ENCODE peak calls at places on chromosomes 16 and 17, in seven cellular contexts. K is tibial artery, J is cardiac fibroblast, R is fibroblast of lung, C is IMR-90, A is endothelial cell of umbilical vein, D is psoas muscle. H is an unnamed sample.

GRCh38 chr16:23597003-23597756 is 1.1 kb upstream of the NDUFAB1 start:
- DNase-seq in K (no peak), J (no peak), R (no peak), C (no peak), A (peak), D (peak), H (no peak)

GRCh38 chr16:12417051-12417818 is 386.5 kb downstream of the CPPED1 start:
- DNase-seq in K (no peak), J (no peak), R (no peak), C (no peak), A (peak), D (no peak), H (no peak)

GRCh38 chr16:88350922-88351321 is 31.8 kb upstream of the ZNF469 start:
- DNase-seq in K (no peak), J (no peak), R (no peak), C (no peak), A (no peak), D (peak), H (no peak)

GRCh38 chr16:85750021-85750826 is 672 bp downstream of the C16orf74 start:
- DNase-seq in K (no peak), J (peak), R (peak), C (peak), A (peak), D (no peak), H (no peak)

GRCh38 chr16:81740163-81740562 is 38.9 kb upstream of the PLCG2 start:
- DNase-seq in K (no peak), J (no peak), R (no peak), C (no peak), A (no peak), D (no peak), H (no peak)

GRCh38 chr17:8941520-8941919 is 24.0 kb downstream of the PIK3R5 start:
- DNase-seq in K (no peak), J (no peak), R (no peak), C (no peak), A (no peak), D (no peak), H (no peak)

GRCh38 chr16:49876716-49877129 is 20.8 kb upstream of the ZNF423 start:
- DNase-seq in K (peak), J (peak), R (no peak), C (no peak), A (peak), D (peak), H (peak)

GRCh38 chr17:28549274-28550132 is 2.9 kb downstream of the UNC119 start:
- DNase-seq in K (no peak), J (no peak), R (no peak), C (no peak), A (no peak), D (no peak), H (no peak)

GRCh38 chr17:70938311-70938710 is 769.0 kb downstream of the KCNJ2 start:
- DNase-seq in K (no peak), J (no peak), R (no peak), C (no peak), A (no peak), D (no peak), H (no peak)

GRCh38 chr16:49491736-49492089 is 118.1 kb downstream of the C16orf78 start:
- DNase-seq in K (peak), J (no peak), R (peak), C (no peak), A (peak), D (peak), H (no peak)

GRCh38 chr17:7029659-7030058 is 6.2 kb upstream of the SLC16A13 start:
- DNase-seq in K (no peak), J (no peak), R (no peak), C (no peak), A (peak), D (no peak), H (no peak)

GRCh38 chr16:66580605-66581209 is 1.4 kb downstream of the CMTM2 start:
- DNase-seq in K (peak), J (peak), R (peak), C (peak), A (no peak), D (no peak), H (no peak)

GRCh38 chr17:63425478-63425877 is 20.6 kb downstream of the CYB561 start:
- DNase-seq in K (peak), J (peak), R (peak), C (peak), A (peak), D (peak), H (peak)

GRCh38 chr16:53457670-53458069 is 23.4 kb downstream of the RBL2 start:
- DNase-seq in K (no peak), J (no peak), R (no peak), C (no peak), A (no peak), D (no peak), H (no peak)

GRCh38 chr16:11331967-11332366 is 13.3 kb upstream of the RMI2 start:
- DNase-seq in K (no peak), J (no peak), R (no peak), C (no peak), A (no peak), D (no peak), H (no peak)

GRCh38 chr17:68777243-68777855 is 176.2 kb upstream of the FAM20A start:
- DNase-seq in K (peak), J (peak), R (peak), C (peak), A (peak), D (peak), H (no peak)

GRCh38 chr16:26542198-26542597 is 524.5 kb upstream of the C16orf82 start:
- DNase-seq in K (no peak), J (no peak), R (no peak), C (no peak), A (no peak), D (no peak), H (no peak)

GRCh38 chr17:36591434-36592315 is at the start of gene DHRS11:
- DNase-seq in K (peak), J (peak), R (peak), C (peak), A (peak), D (peak), H (peak)

GRCh38 chr17:17739388-17740066 is 58.3 kb downstream of the RAI1 start:
- DNase-seq in K (no peak), J (peak), R (peak), C (peak), A (peak), D (no peak), H (no peak)

GRCh38 chr17:17742133-17742621 is 60.9 kb downstream of the RAI1 start:
- DNase-seq in K (no peak), J (peak), R (peak), C (no peak), A (peak), D (no peak), H (no peak)

GRCh38 chr17:17740627-17741237 is 59.5 kb downstream of the RAI1 start:
- DNase-seq in K (no peak), J (no peak), R (peak), C (no peak), A (no peak), D (no peak), H (no peak)

GRCh38 chr17:17742688-17743390 is 61.6 kb downstream of the RAI1 start:
- DNase-seq in K (no peak), J (no peak), R (no peak), C (no peak), A (no peak), D (no peak), H (no peak)

GRCh38 chr17:17741346-17742023 is 60.2 kb downstream of the RAI1 start:
- DNase-seq in K (no peak), J (no peak), R (peak), C (no peak), A (peak), D (no peak), H (no peak)
- TF ChIP-seq CTCF in K (no peak), J (no peak), R (peak), C (peak), A (peak), D (no peak), H (no peak)

GRCh38 chr17:56310780-56311179 is 157.5 kb downstream of the ANKFN1 start:
- DNase-seq in K (no peak), J (no peak), R (no peak), C (no peak), A (no peak), D (no peak), H (no peak)

GRCh38 chr17:56300191-56300590 is 146.9 kb downstream of the ANKFN1 start:
- DNase-seq in K (no peak), J (no peak), R (no peak), C (no peak), A (no peak), D (no peak), H (no peak)

GRCh38 chr17:56309897-56310296 is 156.6 kb downstream of the ANKFN1 start:
- DNase-seq in K (no peak), J (no peak), R (peak), C (peak), A (no peak), D (no peak), H (no peak)

GRCh38 chr17:56305017-56305416 is 151.7 kb downstream of the ANKFN1 start:
- DNase-seq in K (no peak), J (no peak), R (no peak), C (no peak), A (no peak), D (no peak), H (no peak)
- TF ChIP-seq CTCF in K (no peak), J (no peak), R (no peak), C (no peak), A (no peak), D (no peak), H (no peak)

GRCh38 chr17:48522990-48523389 is 7.8 kb downstream of the HOXB1 start:
- DNase-seq in K (no peak), J (no peak), R (no peak), C (no peak), A (no peak), D (no peak), H (no peak)
- TF ChIP-seq CTCF in K (no peak), J (peak), R (peak), C (peak), A (no peak), D (no peak), H (no peak)

GRCh38 chr17:74385201-74385600 is 17.9 kb downstream of the GPR142 start:
- DNase-seq in K (no peak), J (no peak), R (no peak), C (no peak), A (no peak), D (no peak), H (no peak)

GRCh38 chr17:74386397-74386796 is 19.1 kb downstream of the GPR142 start:
- DNase-seq in K (peak), J (peak), R (peak), C (no peak), A (no peak), D (peak), H (no peak)

GRCh38 chr17:74389094-74389753 is 21.9 kb downstream of the GPR142 start:
- DNase-seq in K (no peak), J (no peak), R (no peak), C (no peak), A (no peak), D (no peak), H (no peak)

GRCh38 chr17:74389937-74390679 is 22.8 kb downstream of the GPR142 start:
- DNase-seq in K (no peak), J (no peak), R (no peak), C (no peak), A (no peak), D (no peak), H (no peak)

GRCh38 chr17:74387365-74388218 is 20.3 kb downstream of the GPR142 start:
- DNase-seq in K (no peak), J (no peak), R (no peak), C (no peak), A (no peak), D (no peak), H (no peak)
- TF ChIP-seq CTCF in K (no peak), J (no peak), R (no peak), C (no peak), A (no peak), D (no peak), H (no peak)

GRCh38 chr16:31334934-31335333 is 20.0 kb upstream of the ITGAX start:
- DNase-seq in K (no peak), J (no peak), R (no peak), C (no peak), A (no peak), D (no peak), H (no peak)

GRCh38 chr16:31331807-31332301 is 23.1 kb upstream of the ITGAX start:
- DNase-seq in K (no peak), J (no peak), R (no peak), C (no peak), A (no peak), D (no peak), H (no peak)

GRCh38 chr16:31335431-31335830 is 19.5 kb upstream of the ITGAX start:
- DNase-seq in K (no peak), J (no peak), R (no peak), C (no peak), A (no peak), D (no peak), H (no peak)

GRCh38 chr16:31332544-31332943 is 22.4 kb upstream of the ITGAX start:
- DNase-seq in K (no peak), J (no peak), R (no peak), C (no peak), A (no peak), D (no peak), H (no peak)

DNA sequence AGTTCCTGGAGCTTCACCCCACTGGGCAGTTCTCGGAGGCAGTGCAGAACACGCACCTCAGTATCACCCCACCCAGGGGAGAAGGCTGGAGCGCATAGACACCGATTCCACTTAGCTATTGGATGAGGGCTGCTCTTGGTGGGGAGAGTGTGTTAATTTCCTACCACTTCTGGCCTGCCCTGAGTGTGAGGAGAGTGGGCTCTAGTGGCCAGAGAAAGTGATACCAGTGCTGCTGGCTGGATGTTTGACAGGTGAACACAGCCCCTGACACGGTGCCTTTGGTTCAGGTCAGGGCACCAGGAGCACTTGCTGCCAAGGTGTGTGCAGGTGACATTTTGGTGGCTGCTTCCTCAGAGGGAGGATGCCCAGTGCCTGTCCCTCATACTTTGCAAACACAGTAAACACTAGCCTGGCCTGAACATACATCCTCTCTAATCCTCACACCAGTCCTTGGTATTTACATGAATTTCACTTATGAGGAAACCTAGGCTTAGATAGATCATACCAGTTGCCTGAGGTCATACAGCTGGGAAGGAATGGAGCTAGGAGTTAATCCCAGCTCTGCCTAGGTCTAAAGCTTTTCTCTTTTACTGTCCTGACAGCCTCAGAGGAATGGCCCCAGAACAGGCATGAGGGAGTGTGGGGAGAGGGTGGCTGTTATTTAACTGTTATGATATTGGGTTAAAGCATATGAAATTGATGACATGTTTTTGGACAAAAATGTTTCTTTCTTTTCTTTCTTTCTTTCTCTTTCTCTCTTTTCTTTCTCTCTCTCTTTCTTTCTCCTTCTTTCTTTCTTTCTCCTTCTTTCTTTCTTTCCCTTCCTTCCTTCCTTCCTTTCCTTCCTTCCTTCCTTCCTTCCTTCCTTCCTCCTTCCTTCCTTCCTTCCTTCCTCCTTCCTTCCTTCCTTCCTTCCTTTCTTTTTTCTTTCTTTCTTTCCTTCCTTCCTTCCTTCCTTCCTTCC is 21.0 kb upstream of the ITGAX start:
- DNase-seq in K (no peak), J (peak), R (no peak), C (peak), A (no peak), D (no peak), H (no peak)
- TF ChIP-seq CTCF in K (no peak), J (peak), R (peak), C (no peak), A (peak), D (peak), H (no peak)

DNA sequence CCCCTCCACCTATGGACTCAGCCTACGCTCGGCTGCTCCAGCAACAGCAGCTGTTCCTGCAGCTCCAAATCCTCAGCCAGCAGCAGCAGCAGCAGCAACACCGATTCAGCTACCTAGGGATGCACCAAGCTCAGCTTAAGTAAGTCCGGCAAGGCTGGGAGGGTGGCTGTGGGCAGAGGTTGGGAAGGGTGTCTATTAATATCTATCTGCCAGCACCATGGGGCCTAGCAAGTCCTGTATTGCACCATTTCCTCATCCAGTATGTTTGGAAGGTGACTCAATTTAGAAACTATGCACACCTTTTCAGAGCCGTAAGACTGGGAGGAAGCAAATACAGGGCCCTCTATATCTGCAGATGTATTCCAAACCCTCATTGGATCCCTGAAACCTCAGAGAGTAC is 45.0 kb upstream of the ARHGAP44 start:
- DNase-seq in K (no peak), J (peak), R (peak), C (peak), A (no peak), D (no peak), H (no peak)
- TF ChIP-seq CTCF in K (no peak), J (no peak), R (no peak), C (no peak), A (no peak), D (no peak), H (no peak)

GRCh38 chr17:48860034-48860433 is 29.2 kb downstream of the CALCOCO2 start:
- DNase-seq in K (no peak), J (no peak), R (no peak), C (no peak), A (no peak), D (no peak), H (no peak)
- TF ChIP-seq CTCF in K (no peak), J (peak), R (peak), C (peak), A (no peak), D (peak), H (no peak)

GRCh38 chr17:975321-975982 is 4.1 kb downstream of the NXN start:
- DNase-seq in K (no peak), J (no peak), R (peak), C (no peak), A (no peak), D (no peak), H (no peak)

GRCh38 chr17:979211-979538 is 401 bp downstream of the NXN start:
- DNase-seq in K (no peak), J (no peak), R (no peak), C (no peak), A (no peak), D (no peak), H (no peak)

GRCh38 chr17:977163-977562 is 2.4 kb downstream of the NXN start:
- DNase-seq in K (no peak), J (no peak), R (peak), C (peak), A (peak), D (no peak), H (no peak)

GRCh38 chr17:978110-979093 is 1.2 kb downstream of the NXN start:
- DNase-seq in K (no peak), J (no peak), R (peak), C (peak), A (peak), D (peak), H (no peak)

GRCh38 chr17:976316-976715 is 3.3 kb downstream of the NXN start:
- DNase-seq in K (no peak), J (no peak), R (no peak), C (no peak), A (no peak), D (no peak), H (no peak)
- TF ChIP-seq CTCF in K (no peak), J (no peak), R (no peak), C (no peak), A (no peak), D (no peak), H (no peak)

GRCh38 chr17:72527819-72528218 is 407.0 kb downstream of the SOX9 start:
- DNase-seq in K (no peak), J (no peak), R (no peak), C (no peak), A (no peak), D (no peak), H (no peak)

GRCh38 chr17:72528683-72529082 is 407.9 kb downstream of the SOX9 start:
- DNase-seq in K (no peak), J (no peak), R (no peak), C (no peak), A (no peak), D (no peak), H (no peak)

GRCh38 chr17:72530409-72530808 is 409.6 kb downstream of the SOX9 start:
- DNase-seq in K (no peak), J (no peak), R (no peak), C (no peak), A (no peak), D (no peak), H (no peak)

GRCh38 chr17:72531729-72532128 is 410.9 kb downstream of the SOX9 start:
- DNase-seq in K (no peak), J (no peak), R (no peak), C (no peak), A (no peak), D (no peak), H (no peak)

DNA sequence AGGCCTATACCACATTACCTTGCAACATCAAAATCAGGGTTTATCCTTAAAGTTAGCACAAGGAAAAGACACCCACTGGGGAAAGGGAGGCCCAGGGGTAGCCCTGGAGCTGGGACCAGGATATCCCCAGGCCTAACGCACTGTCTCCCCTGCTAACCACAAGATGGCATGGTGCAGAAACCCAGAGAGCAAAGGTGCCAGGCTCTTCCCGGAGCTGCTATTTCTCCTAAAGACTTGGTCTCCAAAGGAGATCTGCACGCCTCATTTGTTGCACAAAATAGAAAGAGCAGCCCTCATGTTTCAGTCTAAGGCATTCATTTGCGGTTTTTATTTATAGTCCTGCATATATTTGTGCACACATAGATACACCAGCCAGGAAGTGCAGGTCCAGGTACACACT is 408.6 kb downstream of the SOX9 start:
- DNase-seq in K (no peak), J (no peak), R (peak), C (no peak), A (no peak), D (no peak), H (no peak)
- TF ChIP-seq CTCF in K (no peak), J (no peak), R (no peak), C (no peak), A (no peak), D (no peak), H (no peak)